ENCODE peak calls at places on chromosomes 7 and 10, in five cellular contexts. Y is K562, B is HFFc6, V is cardiac muscle cell, U is progenitor cell of endocrine pancreas. T is an unnamed sample.

GRCh38 chr7:70093496-70093895 is 495.2 kb downstream of the AUTS2 start:
- DNase-seq in Y (no peak), B (no peak), V (peak; percentile 12), U (no peak), T (no peak)

GRCh38 chr7:131370523-131370968 is 42.9 kb downstream of the MKLN1 start:
- DNase-seq in Y (no peak), B (peak; percentile 25), V (peak; percentile 65), U (no peak), T (no peak)

GRCh38 chr7:30180718-30181117 is 45.9 kb downstream of the MTURN start:
- DNase-seq in Y (no peak), B (no peak), V (no peak), U (no peak), T (no peak)

GRCh38 chr7:96219382-96220130 is 102.3 kb downstream of the SLC25A13 start:
- DNase-seq in Y (no peak), B (peak; percentile 53), V (peak; percentile 35), U (no peak), T (no peak)

GRCh38 chr7:136405931-136406777 is 429.0 kb upstream of the MTPN start:
- DNase-seq in Y (peak; percentile 68), B (peak; percentile 32), V (peak; percentile 70), U (peak; percentile 29), T (peak; percentile 36)

GRCh38 chr7:16460789-16461465 is 4.6 kb downstream of the SOSTDC1 start:
- DNase-seq in Y (no peak), B (no peak), V (no peak), U (no peak), T (no peak)

GRCh38 chr7:137408096-137408495 is 64.6 kb upstream of the PTN start:
- DNase-seq in Y (no peak), B (peak; percentile 18), V (no peak), U (no peak), T (no peak)

GRCh38 chr10:26217396-26218105 is 977 bp downstream of the GAD2 start:
- DNase-seq in Y (no peak), B (no peak), V (no peak), U (no peak), T (no peak)

DNA sequence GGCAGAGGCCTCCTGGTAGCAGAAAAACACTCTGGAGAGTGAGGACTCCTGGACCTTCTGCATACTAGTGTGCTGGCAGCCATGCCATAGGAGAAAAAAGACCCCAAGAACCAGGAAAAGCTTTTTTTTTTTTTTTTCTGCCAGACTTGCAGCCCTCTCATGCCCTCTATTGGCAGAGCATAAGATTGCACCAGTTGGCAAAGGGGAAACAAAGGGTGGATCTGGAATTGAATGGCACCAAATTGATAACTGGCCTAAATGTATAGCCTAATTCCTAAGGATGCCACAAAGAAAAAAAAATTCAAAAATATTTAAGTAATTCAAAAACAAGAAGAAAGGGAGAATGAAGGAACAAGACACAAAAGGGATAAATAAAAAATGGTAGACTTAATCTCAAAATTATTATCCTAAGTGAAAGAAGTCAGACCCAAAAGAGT is 112.5 kb upstream of the GHITM start:
- DNase-seq in Y (peak; percentile 21), B (no peak), V (peak; percentile 27), U (no peak), T (no peak)
- TF ChIP-seq CTCF in Y (peak; percentile 62), B (peak; percentile 76), V (peak; percentile 83), U (peak; percentile 77), T (peak; percentile 62)

DNA sequence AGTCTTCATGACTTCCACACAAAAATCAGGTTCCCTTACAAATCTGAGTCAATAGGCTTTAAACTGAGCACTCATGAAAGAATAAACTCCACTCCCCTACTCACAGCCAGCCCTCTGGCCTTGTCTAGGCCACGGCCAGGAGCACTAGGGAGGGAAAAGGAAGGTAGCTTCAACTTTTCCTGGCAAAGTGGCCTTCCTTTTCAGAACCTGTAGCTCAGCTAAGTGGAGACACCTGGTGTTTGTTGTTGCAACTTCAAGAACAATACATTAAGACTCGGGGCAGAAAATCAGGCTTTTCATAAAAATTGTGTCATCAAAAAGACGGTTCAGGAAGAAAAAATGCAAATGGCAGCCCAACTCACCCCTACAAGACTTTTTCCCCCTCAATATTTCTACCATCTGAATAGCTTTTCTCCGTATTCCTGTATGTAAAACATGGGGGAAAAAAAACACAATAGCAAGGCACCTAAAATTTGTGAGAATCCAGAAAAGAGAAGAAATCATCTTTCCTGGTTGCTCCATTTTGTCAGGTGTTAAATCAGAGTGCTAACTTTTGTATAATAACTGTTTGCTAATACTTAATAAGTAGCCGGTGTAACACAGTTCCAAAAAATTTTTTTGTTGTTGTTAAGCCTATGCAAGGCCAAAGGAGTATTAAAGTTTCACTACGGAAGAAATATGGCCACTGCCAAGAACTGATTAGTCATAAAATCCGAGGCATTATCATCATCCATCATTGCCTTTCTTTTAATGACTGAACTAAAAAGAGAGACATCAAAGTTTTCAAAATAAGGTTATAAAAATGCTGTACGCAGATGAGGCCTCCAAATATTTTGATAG is 66.2 kb upstream of the ARID5B start:
- DNase-seq in Y (peak; percentile 65), B (peak; percentile 78), V (peak; percentile 84), U (no peak), T (peak; percentile 38)
- TF ChIP-seq CTCF in Y (peak; percentile 76), B (peak; percentile 80), V (peak; percentile 53), U (peak; percentile 54), T (peak; percentile 59)

GRCh38 chr10:48461623-48462481 is 143.0 kb downstream of the ARHGAP22 start:
- DNase-seq in Y (no peak), B (no peak), V (no peak), U (no peak), T (no peak)

GRCh38 chr10:48457949-48458661 is 146.8 kb downstream of the ARHGAP22 start:
- DNase-seq in Y (no peak), B (no peak), V (no peak), U (no peak), T (no peak)

GRCh38 chr10:48460148-48460545 is 144.7 kb downstream of the ARHGAP22 start:
- DNase-seq in Y (no peak), B (no peak), V (no peak), U (no peak), T (no peak)

GRCh38 chr10:48458662-48459048 is 146.2 kb downstream of the ARHGAP22 start:
- DNase-seq in Y (no peak), B (no peak), V (no peak), U (no peak), T (no peak)

DNA sequence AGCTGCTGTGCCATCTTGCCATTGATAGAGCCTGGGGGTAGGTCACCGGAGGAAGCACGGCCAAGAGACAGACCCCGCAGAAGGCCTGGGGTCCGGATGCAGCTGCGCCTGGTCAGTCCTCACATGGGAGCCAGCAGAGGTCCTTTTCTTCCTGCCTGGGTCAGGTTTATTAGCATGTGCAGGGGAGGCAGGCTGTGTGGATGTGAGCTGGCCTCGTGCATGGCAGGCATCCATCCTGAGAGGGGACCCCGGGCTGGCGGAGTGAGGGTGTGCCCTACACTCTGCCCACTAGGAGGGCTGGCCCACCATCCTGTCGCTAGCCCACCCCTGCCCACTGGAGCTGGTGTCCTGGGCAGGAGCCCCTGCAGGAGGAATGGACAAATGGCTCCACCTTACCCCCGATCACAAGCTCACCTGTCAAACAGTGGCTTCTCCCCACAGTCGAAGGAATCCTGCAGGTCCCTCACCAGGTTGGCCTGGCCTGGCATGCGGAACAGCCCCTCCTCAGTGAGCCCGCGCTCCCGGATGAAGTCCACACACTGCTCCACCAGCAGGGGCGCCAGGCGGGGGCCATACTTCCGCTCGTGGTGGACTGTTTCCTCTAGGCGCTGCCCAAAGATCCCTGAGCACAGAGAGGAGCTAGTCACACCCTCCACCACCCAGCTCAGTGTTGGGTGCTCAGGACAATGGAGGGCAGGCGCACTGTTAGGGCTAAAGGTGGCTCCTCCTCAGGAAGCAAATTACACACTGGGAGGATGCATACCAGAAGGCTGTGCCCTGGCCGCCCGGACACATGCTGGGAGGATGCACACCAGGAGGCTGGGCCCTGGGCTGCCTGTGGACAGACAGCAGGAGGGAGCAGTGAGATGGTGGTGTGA is 145.4 kb downstream of the ARHGAP22 start:
- DNase-seq in Y (no peak), B (no peak), V (no peak), U (no peak), T (no peak)
- TF ChIP-seq CTCF in Y (peak; percentile 15), B (peak; percentile 49), V (no peak), U (no peak), T (no peak)

DNA sequence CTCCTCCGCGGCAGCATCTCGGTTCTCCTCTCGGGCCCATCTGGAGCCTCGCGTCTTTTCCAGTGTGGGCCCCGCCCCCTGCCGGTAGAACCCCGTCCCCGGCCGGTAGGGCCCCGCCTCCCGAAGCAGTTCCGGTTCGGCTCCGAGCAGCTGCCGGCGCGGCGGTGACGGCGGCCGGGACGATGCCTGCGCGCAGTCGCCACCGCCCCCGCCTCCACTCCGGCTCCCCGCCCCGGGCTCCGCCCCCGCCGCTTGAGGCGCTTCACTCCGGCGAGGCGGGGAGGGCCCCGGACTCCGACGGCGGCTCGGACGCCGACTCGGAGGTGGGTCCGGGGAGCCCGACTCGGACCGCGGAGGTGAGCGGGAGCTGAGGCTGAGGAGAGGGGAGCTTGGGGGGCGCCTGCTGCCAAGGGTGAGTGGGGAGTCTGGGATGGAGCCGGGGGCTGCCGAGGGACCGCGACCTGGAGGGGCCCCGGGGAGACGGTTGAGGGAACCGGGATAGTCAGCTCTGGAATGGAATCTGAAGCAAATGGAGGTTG is at the start of gene SAMD8:
- DNase-seq in Y (peak; percentile 98), B (peak; percentile 96), V (peak; percentile 98), U (peak; percentile 94), T (peak; percentile 92)
- TF ChIP-seq CTCF in Y (no peak), B (peak; percentile 87), V (peak; percentile 8), U (peak; percentile 40), T (no peak)

T was measured in AG04450.